ENCODE peak calls at places on chromosomes 1 and 21, in four cellular contexts. Z is adrenal gland, R is GM12865, P is fibroblast of the aortic adventitia. B is an unnamed sample.

GRCh38 chr1:226714148-226714547 is 24.9 kb downstream of the ITPKB start:
- DNase-seq in R (no peak), Z (no peak), P (no peak), B (no peak)

GRCh38 chr1:209187589-209187988 is 395.9 kb upstream of the CAMK1G start:
- DNase-seq in P (no peak), R (no peak), Z (no peak), B (no peak)

GRCh38 chr1:156090822-156091188 is 8.5 kb upstream of the MEX3A start:
- DNase-seq in P (peak; percentile 85), R (peak; percentile 92), Z (peak; percentile 88), B (peak; percentile 82)

GRCh38 chr1:178633068-178633467 is 92.0 kb upstream of the RALGPS2 start:
- DNase-seq in Z (no peak), P (peak; percentile 70), R (no peak), B (no peak)

GRCh38 chr1:17276568-17276967 is 27.7 kb downstream of the PADI3 start:
- DNase-seq in Z (peak; percentile 42), P (peak; percentile 61), R (no peak), B (no peak)

GRCh38 chr1:2193514-2194251 is 889 bp downstream of the FAAP20 start:
- DNase-seq in Z (no peak), R (no peak), P (no peak), B (no peak)

GRCh38 chr1:107597290-107597689 is 367.7 kb downstream of the VAV3 start:
- DNase-seq in Z (no peak), P (no peak), R (no peak), B (no peak)

GRCh38 chr1:30462826-30463425 is 260.5 kb downstream of the MATN1 start:
- DNase-seq in Z (no peak), P (no peak), R (no peak), B (no peak)

GRCh38 chr1:245687636-245688535 is 533.1 kb downstream of the KIF26B start:
- DNase-seq in R (no peak), P (no peak), Z (peak; percentile 70), B (no peak)

GRCh38 chr1:23100074-23100748 is 68.4 kb downstream of the LUZP1 start:
- DNase-seq in P (peak; percentile 84), Z (peak; percentile 77), R (peak; percentile 32), B (no peak)

GRCh38 chr21:16455978-16456377 is 726.2 kb downstream of the USP25 start:
- DNase-seq in R (no peak), Z (no peak), P (peak; percentile 3), B (no peak)

GRCh38 chr1:112464501-112464900 is 44.3 kb upstream of the WNT2B start:
- DNase-seq in Z (no peak), R (no peak), P (no peak), B (no peak)

GRCh38 chr1:167517535-167518330 is 596 bp downstream of the CD247 start:
- DNase-seq in P (no peak), Z (peak; percentile 92), R (no peak), B (no peak)

GRCh38 chr1:215720121-215720520 is 153.0 kb downstream of the KCTD3 start:
- DNase-seq in P (peak; percentile 63), R (no peak), Z (no peak), B (no peak)

GRCh38 chr1:42145726-42146125 is 7.5 kb upstream of the GUCA2B start:
- DNase-seq in Z (no peak), R (no peak), P (no peak), B (no peak)

GRCh38 chr1:1264868-1265272 is 8.8 kb downstream of the UBE2J2 start:
- DNase-seq in P (peak; percentile 95), R (no peak), Z (no peak), B (no peak)

GRCh38 chr1:29180497-29181412 is 945 bp downstream of the SRSF4 start:
- DNase-seq in R (peak; percentile 47), Z (peak; percentile 63), P (no peak), B (peak; percentile 38)

GRCh38 chr1:41373373-41373772 is 12.1 kb downstream of the FOXO6 start:
- DNase-seq in R (no peak), P (no peak), Z (no peak), B (no peak)

GRCh38 chr1:41383094-41383852 is 22.0 kb downstream of the FOXO6 start:
- DNase-seq in R (no peak), Z (no peak), P (no peak), B (no peak)

GRCh38 chr1:245685111-245685810 is 530.5 kb downstream of the KIF26B start:
- DNase-seq in Z (no peak), R (no peak), P (no peak), B (no peak)

GRCh38 chr1:220874201-220874655 is 5.0 kb upstream of the HLX start:
- DNase-seq in R (peak; percentile 46), P (peak; percentile 79), Z (peak; percentile 34), B (peak; percentile 61)

GRCh38 chr1:57860333-57860732 is 436.5 kb upstream of the DAB1 start:
- DNase-seq in Z (no peak), P (no peak), R (no peak), B (no peak)

GRCh38 chr1:39981957-39982356 is 27.0 kb downstream of the MFSD2A start:
- DNase-seq in Z (no peak), R (no peak), P (peak; percentile 84), B (no peak)

GRCh38 chr1:25902462-25902861 is 3.8 kb downstream of the STMN1 start:
- DNase-seq in Z (no peak), R (no peak), P (no peak), B (no peak)

GRCh38 chr1:89407355-89407754 is 43.5 kb downstream of the GBP6 start:
- DNase-seq in R (no peak), P (peak; percentile 39), Z (no peak), B (no peak)

GRCh38 chr1:5425304-5425703 is 566.9 kb downstream of the NPHP4 start:
- DNase-seq in P (no peak), R (no peak), Z (no peak), B (no peak)

GRCh38 chr1:212271823-212272498 is 13.2 kb upstream of the PPP2R5A start:
- DNase-seq in P (no peak), R (no peak), Z (peak; percentile 23), B (no peak)

GRCh38 chr21:17613242-17613676 is 558 bp upstream of the BTG3 start:
- DNase-seq in Z (peak; percentile 47), R (no peak), P (peak; percentile 23), B (peak; percentile 35)

GRCh38 chr1:25725482-25725881 is 74.5 kb upstream of the SELENON start:
- DNase-seq in Z (no peak), R (no peak), P (no peak), B (no peak)

GRCh38 chr1:54984126-54984842 is 3.9 kb downstream of the TMEM61 start:
- DNase-seq in P (no peak), Z (no peak), R (no peak), B (no peak)

GRCh38 chr1:245090491-245091090 is 64.2 kb upstream of the KIF26B start:
- DNase-seq in R (no peak), Z (no peak), P (no peak), B (no peak)

GRCh38 chr1:43819354-43819753 is 112.0 kb downstream of the ST3GAL3 start:
- DNase-seq in P (no peak), Z (no peak), R (no peak), B (no peak)
- TF ChIP-seq CTCF in P (no peak), Z (no peak), R (no peak), B (no peak)

DNA sequence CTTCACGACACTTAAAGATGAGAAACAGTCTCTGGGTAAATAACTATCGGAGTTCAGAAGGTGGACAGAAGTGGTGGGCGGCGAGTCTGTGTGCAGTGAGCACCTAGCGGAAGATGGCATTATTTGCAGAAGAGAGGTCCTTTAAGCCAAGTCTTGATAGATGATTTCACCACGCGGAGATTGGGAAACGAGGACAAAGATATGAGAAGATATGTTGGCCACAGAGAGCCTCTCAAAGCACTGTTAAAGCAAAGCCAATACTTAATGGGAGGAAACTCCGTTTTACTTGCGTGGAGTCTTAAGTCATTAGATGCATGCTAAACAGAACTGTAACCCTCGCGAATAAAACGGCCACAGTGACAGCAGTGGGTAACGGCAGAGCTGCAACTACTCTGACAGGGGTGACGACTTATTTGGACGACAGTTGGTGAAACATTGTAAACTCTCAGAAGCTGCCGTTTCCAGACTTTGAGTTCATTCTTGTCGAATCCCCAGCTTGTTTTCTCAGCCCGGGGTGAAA is 576 bp upstream of the CEP350 start:
- DNase-seq in R (peak; percentile 78), P (peak; percentile 69), Z (peak; percentile 61), B (peak; percentile 14)
- TF ChIP-seq CTCF in R (peak; percentile 29), P (peak; percentile 41), Z (no peak), B (no peak)

GRCh38 chr1:90616395-90616794 is 100.7 kb downstream of the BARHL2 start:
- DNase-seq in P (no peak), Z (no peak), R (peak; percentile 31), B (no peak)

GRCh38 chr1:90612033-90612432 is 105.1 kb downstream of the BARHL2 start:
- DNase-seq in P (no peak), Z (no peak), R (no peak), B (no peak)

GRCh38 chr1:90613371-90613770 is 103.7 kb downstream of the BARHL2 start:
- DNase-seq in Z (no peak), R (no peak), P (no peak), B (no peak)

GRCh38 chr1:90614872-90615271 is 102.2 kb downstream of the BARHL2 start:
- DNase-seq in P (no peak), R (no peak), Z (no peak), B (no peak)
- TF ChIP-seq CTCF in P (peak; percentile 36), R (peak; percentile 38), Z (peak; percentile 25), B (no peak)

GRCh38 chr1:161098161-161099068 is at the start of gene KLHDC9:
- DNase-seq in R (peak; percentile 98), P (peak; percentile 59), Z (peak; percentile 86), B (peak; percentile 96)
- TF ChIP-seq CTCF in R (peak; percentile 17), P (peak; percentile 32), Z (no peak), B (no peak)

GRCh38 chr21:30268608-30269197 is 14.0 kb downstream of the KRTAP24-1 start:
- DNase-seq in Z (no peak), R (peak; percentile 26), P (no peak), B (no peak)
- TF ChIP-seq CTCF in Z (peak; percentile 7), R (peak; percentile 35), P (no peak), B (no peak)

DNA sequence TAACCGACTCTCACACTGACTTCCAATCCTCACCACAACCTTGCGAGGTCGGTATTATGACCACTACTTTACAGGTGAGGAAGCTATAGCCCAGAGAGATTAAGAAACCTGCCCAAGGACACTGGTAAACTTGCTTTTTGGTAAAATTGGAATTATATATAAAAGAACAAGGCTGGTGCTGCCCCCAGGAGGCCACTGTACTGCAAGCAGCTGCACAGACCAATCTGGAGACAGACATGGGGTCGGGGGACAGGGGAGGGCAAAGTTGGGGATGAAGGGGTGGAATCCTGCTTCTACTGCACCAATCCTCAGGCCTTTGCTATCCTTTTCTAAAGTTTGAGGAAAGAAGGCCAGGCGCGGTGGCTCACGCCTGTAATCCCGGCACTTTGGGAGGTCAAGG is 280.8 kb downstream of the SPATA17 start:
- DNase-seq in R (peak; percentile 9), P (no peak), Z (no peak), B (no peak)
- TF ChIP-seq CTCF in R (no peak), P (peak; percentile 13), Z (no peak), B (no peak)

GRCh38 chr1:119516680-119517079 is 9.7 kb downstream of the HSD3B1 start:
- DNase-seq in R (peak; percentile 5), P (no peak), Z (no peak), B (no peak)
- TF ChIP-seq CTCF in R (no peak), P (no peak), Z (no peak), B (no peak)